ENCODE peak calls at places on chromosome X, in five cellular contexts. H is NCI-H774; C is activated CD4-positive, CD25-positive, alpha-beta regulatory T cell treated with anti-CD3 and anti-CD28 coated beads, Interleukin-2, amount 50 U/mL, for 72 hours; U is GM13977; Z is globus pallidus. M is an unnamed sample.

GRCh38 chrX:9906919-9907318 is 60.2 kb upstream of the CLDN34 start:
- DNase-seq in C (no peak), Z (no peak), H (no peak), U (no peak), M (no peak)

GRCh38 chrX:95678679-95679078 is 1006.0 kb upstream of the DIAPH2 start:
- DNase-seq in H (no peak), Z (no peak), U (no peak), C (no peak), M (no peak)

GRCh38 chrX:70878925-70879324 is 29.6 kb downstream of the TEX11 start:
- DNase-seq in Z (no peak), H (no peak), U (no peak), C (no peak), M (no peak)

GRCh38 chrX:37993857-37994619 is 12.3 kb upstream of the SYTL5 start:
- DNase-seq in H (peak), Z (no peak), U (peak), C (no peak), M (peak)

GRCh38 chrX:11099465-11099864 is 11.7 kb upstream of the HCCS start:
- DNase-seq in U (no peak), Z (no peak), C (no peak), H (no peak), M (no peak)

GRCh38 chrX:16215660-16216059 is 48.4 kb downstream of the MAGEB17 start:
- DNase-seq in U (no peak), C (no peak), Z (no peak), H (no peak), M (no peak)

GRCh38 chrX:13341491-13342101 is 21.7 kb upstream of the ATXN3L start:
- DNase-seq in Z (no peak), U (no peak), H (no peak), C (no peak), M (no peak)

GRCh38 chrX:63747331-63747730 is 37.7 kb downstream of the ARHGEF9 start:
- DNase-seq in H (no peak), U (no peak), C (no peak), Z (no peak), M (no peak)

GRCh38 chrX:117743469-117744251 is 372.9 kb downstream of the KLHL13 start:
- DNase-seq in C (no peak), H (peak), Z (peak), U (no peak), M (no peak)

GRCh38 chrX:41258871-41259270 is 75.1 kb upstream of the DDX3X start:
- DNase-seq in C (no peak), Z (no peak), U (no peak), H (no peak), M (no peak)

GRCh38 chrX:103773445-103773844 is 3.2 kb upstream of the PLP1 start:
- DNase-seq in H (no peak), Z (peak), C (no peak), U (no peak), M (peak)

GRCh38 chrX:130467936-130468335 is 66.1 kb downstream of the RBMX2 start:
- DNase-seq in Z (no peak), C (no peak), U (no peak), H (no peak), M (no peak)

GRCh38 chrX:26914232-26914631 is 548.9 kb downstream of the PPP4R3C start:
- DNase-seq in H (no peak), Z (no peak), C (no peak), U (no peak), M (no peak)

GRCh38 chrX:20112022-20112421 is 4.7 kb downstream of the MAP7D2 start:
- DNase-seq in C (no peak), U (no peak), H (no peak), Z (no peak), M (no peak)

GRCh38 chrX:109270580-109271484 is 211.1 kb downstream of the GUCY2F start:
- DNase-seq in C (no peak), Z (no peak), H (no peak), U (peak), M (no peak)

GRCh38 chrX:13464599-13465275 is 104.7 kb upstream of the EGFL6 start:
- DNase-seq in H (no peak), C (no peak), Z (no peak), U (no peak), M (no peak)